ENCODE peak calls at places on chromosomes 13 and 19, in nine cellular contexts. One of them, this sample, is unnamed.
A peak's percentile ranks its signal among the peaks of the same experiment; 100 is the strongest.

GRCh38 chr13:45851171-45851889 is at the start of gene SIAH3:
- DNase-seq in activated B cell treated with CpG ODN at 0.5 μM for 24 hours: no peak
- DNase-seq in heart right ventricle: no peak
- DNase-seq in stomach: no peak
- DNase-seq in neural progenitor cell: peak; percentile 34
- DNase-seq in adrenal gland: peak; percentile 54
- DNase-seq in neural crest cell: no peak
- DNase-seq in GM23338: peak; percentile 68
- DNase-seq in mucosa of descending colon: no peak
- DNase-seq in this sample: no peak

GRCh38 chr19:10769533-10770491 is 51.9 kb downstream of the DNM2 start:
- DNase-seq in activated B cell treated with CpG ODN at 0.5 μM for 24 hours: no peak
- DNase-seq in heart right ventricle: peak; percentile 66
- DNase-seq in stomach: peak; percentile 36
- DNase-seq in neural progenitor cell: peak; percentile 50
- DNase-seq in adrenal gland: peak; percentile 93
- DNase-seq in neural crest cell: no peak
- DNase-seq in GM23338: peak; percentile 39
- DNase-seq in mucosa of descending colon: no peak
- DNase-seq in this sample: no peak

GRCh38 chr19:58305932-58306323 is 751 bp downstream of the ERVK3-1 start:
- DNase-seq in activated B cell treated with CpG ODN at 0.5 μM for 24 hours: no peak
- DNase-seq in heart right ventricle: no peak
- DNase-seq in stomach: no peak
- DNase-seq in neural progenitor cell: no peak
- DNase-seq in adrenal gland: no peak
- DNase-seq in neural crest cell: no peak
- DNase-seq in GM23338: no peak
- DNase-seq in mucosa of descending colon: peak; percentile 19
- DNase-seq in this sample: no peak

GRCh38 chr19:12983561-12984142 is 11.6 kb upstream of the NFIX start:
- DNase-seq in activated B cell treated with CpG ODN at 0.5 μM for 24 hours: peak; percentile 94
- DNase-seq in heart right ventricle: peak; percentile 85
- DNase-seq in stomach: peak; percentile 86
- DNase-seq in neural progenitor cell: peak; percentile 91
- DNase-seq in adrenal gland: peak; percentile 77
- DNase-seq in neural crest cell: peak; percentile 76
- DNase-seq in GM23338: peak; percentile 80
- DNase-seq in mucosa of descending colon: peak; percentile 90
- DNase-seq in this sample: no peak

GRCh38 chr13:59842507-59842906 is 321.2 kb downstream of the DIAPH3 start:
- DNase-seq in activated B cell treated with CpG ODN at 0.5 μM for 24 hours: no peak
- DNase-seq in heart right ventricle: no peak
- DNase-seq in stomach: no peak
- DNase-seq in neural progenitor cell: no peak
- DNase-seq in adrenal gland: no peak
- DNase-seq in neural crest cell: no peak
- DNase-seq in GM23338: no peak
- DNase-seq in mucosa of descending colon: no peak
- DNase-seq in this sample: no peak

GRCh38 chr13:64239372-64239771 is 2823.7 kb upstream of the PCDH20 start:
- DNase-seq in activated B cell treated with CpG ODN at 0.5 μM for 24 hours: no peak
- DNase-seq in heart right ventricle: no peak
- DNase-seq in stomach: no peak
- DNase-seq in neural progenitor cell: no peak
- DNase-seq in adrenal gland: no peak
- DNase-seq in neural crest cell: no peak
- DNase-seq in GM23338: peak; percentile 8
- DNase-seq in mucosa of descending colon: no peak
- DNase-seq in this sample: no peak

GRCh38 chr19:9906475-9907087 is 29.7 kb downstream of the OLFM2 start:
- DNase-seq in activated B cell treated with CpG ODN at 0.5 μM for 24 hours: no peak
- DNase-seq in heart right ventricle: no peak
- DNase-seq in stomach: no peak
- DNase-seq in neural progenitor cell: peak; percentile 10
- DNase-seq in adrenal gland: no peak
- DNase-seq in neural crest cell: no peak
- DNase-seq in GM23338: no peak
- DNase-seq in mucosa of descending colon: no peak
- DNase-seq in this sample: no peak

GRCh38 chr13:97266328-97266727 is 44.2 kb downstream of the MBNL2 start:
- DNase-seq in activated B cell treated with CpG ODN at 0.5 μM for 24 hours: no peak
- DNase-seq in heart right ventricle: no peak
- DNase-seq in stomach: no peak
- DNase-seq in neural progenitor cell: peak; percentile 30
- DNase-seq in adrenal gland: no peak
- DNase-seq in neural crest cell: no peak
- DNase-seq in GM23338: peak; percentile 47
- DNase-seq in mucosa of descending colon: no peak
- DNase-seq in this sample: no peak

GRCh38 chr19:41811036-41811435 is 14.6 kb downstream of the CEACAM3 start:
- DNase-seq in activated B cell treated with CpG ODN at 0.5 μM for 24 hours: no peak
- DNase-seq in heart right ventricle: no peak
- DNase-seq in stomach: no peak
- DNase-seq in neural progenitor cell: no peak
- DNase-seq in adrenal gland: no peak
- DNase-seq in neural crest cell: no peak
- DNase-seq in GM23338: no peak
- DNase-seq in mucosa of descending colon: no peak
- DNase-seq in this sample: no peak
- TF ChIP-seq CTCF in activated B cell treated with CpG ODN at 0.5 μM for 24 hours: no peak
- TF ChIP-seq CTCF in heart right ventricle: no peak
- TF ChIP-seq CTCF in stomach: no peak
- TF ChIP-seq CTCF in neural progenitor cell: no peak
- TF ChIP-seq CTCF in adrenal gland: no peak
- TF ChIP-seq CTCF in neural crest cell: no peak
- TF ChIP-seq CTCF in GM23338: no peak
- TF ChIP-seq CTCF in mucosa of descending colon: no peak
- TF ChIP-seq CTCF in this sample: no peak

DNA sequence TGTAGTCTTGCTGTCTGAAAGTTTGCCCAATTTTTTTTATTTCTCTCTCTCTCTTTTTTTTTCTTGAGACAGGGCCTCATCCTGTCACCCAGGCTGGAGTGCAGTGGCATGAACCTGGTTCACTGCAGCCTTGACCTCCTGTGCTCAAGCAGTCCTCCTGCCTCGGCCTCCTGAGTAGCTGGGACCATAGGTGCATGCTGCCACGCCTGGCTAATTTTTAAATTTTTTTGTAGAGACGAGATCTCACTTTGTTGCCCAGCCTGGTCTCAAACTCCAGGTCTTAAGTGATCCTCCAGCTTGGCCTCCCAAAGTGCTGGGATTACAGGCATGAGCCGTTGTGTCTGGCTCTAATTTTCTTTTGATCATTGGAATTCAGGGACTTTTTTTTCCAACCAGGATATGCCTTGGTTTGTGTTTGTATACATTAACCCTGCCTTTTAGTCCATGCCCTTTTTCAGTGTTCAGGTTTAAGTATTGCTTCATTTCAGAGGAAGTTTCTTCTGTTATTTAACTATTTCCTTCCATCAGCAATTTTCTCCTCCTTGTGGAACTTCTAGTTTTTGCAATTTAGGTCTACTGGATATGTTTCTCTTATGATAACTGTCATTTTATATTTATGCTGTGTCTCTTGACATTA is 201.4 kb downstream of the PCCA start:
- DNase-seq in activated B cell treated with CpG ODN at 0.5 μM for 24 hours: no peak
- DNase-seq in heart right ventricle: no peak
- DNase-seq in stomach: no peak
- DNase-seq in neural progenitor cell: no peak
- DNase-seq in adrenal gland: no peak
- DNase-seq in neural crest cell: no peak
- DNase-seq in GM23338: no peak
- DNase-seq in mucosa of descending colon: no peak
- DNase-seq in this sample: no peak
- TF ChIP-seq CTCF in activated B cell treated with CpG ODN at 0.5 μM for 24 hours: no peak
- TF ChIP-seq CTCF in heart right ventricle: no peak
- TF ChIP-seq CTCF in stomach: no peak
- TF ChIP-seq CTCF in neural progenitor cell: no peak
- TF ChIP-seq CTCF in adrenal gland: no peak
- TF ChIP-seq CTCF in neural crest cell: no peak
- TF ChIP-seq CTCF in GM23338: no peak
- TF ChIP-seq CTCF in mucosa of descending colon: no peak
- TF ChIP-seq CTCF in this sample: no peak

DNA sequence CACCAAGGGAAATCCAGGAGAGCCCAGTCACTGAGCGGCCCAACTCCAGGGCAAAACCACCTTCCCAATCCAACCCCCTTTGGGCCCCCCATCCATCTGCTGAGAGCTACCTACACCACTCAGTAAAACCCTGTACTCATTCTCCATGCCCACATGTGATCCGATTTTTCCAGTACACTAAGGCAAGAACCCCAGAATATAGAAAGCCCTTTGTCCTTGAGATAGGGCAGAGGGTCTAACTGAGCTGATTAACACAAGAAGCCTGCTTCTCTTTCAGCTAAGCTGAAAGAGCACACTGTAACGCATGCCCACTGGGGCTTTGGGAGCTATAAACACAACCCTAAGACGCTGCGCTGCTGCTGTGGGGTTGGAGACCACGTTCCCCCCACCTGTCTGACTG is 36.0 kb downstream of the PBX4 start:
- DNase-seq in activated B cell treated with CpG ODN at 0.5 μM for 24 hours: no peak
- DNase-seq in heart right ventricle: no peak
- DNase-seq in stomach: no peak
- DNase-seq in neural progenitor cell: no peak
- DNase-seq in adrenal gland: no peak
- DNase-seq in neural crest cell: no peak
- DNase-seq in GM23338: no peak
- DNase-seq in mucosa of descending colon: no peak
- DNase-seq in this sample: no peak
- TF ChIP-seq CTCF in activated B cell treated with CpG ODN at 0.5 μM for 24 hours: no peak
- TF ChIP-seq CTCF in heart right ventricle: no peak
- TF ChIP-seq CTCF in stomach: no peak
- TF ChIP-seq CTCF in neural progenitor cell: no peak
- TF ChIP-seq CTCF in adrenal gland: no peak
- TF ChIP-seq CTCF in neural crest cell: no peak
- TF ChIP-seq CTCF in GM23338: no peak
- TF ChIP-seq CTCF in mucosa of descending colon: no peak
- TF ChIP-seq CTCF in this sample: no peak

GRCh38 chr19:737591-738093 is 13.3 kb upstream of the MISP start:
- DNase-seq in activated B cell treated with CpG ODN at 0.5 μM for 24 hours: peak; percentile 43
- DNase-seq in heart right ventricle: peak; percentile 59
- DNase-seq in stomach: peak; percentile 52
- DNase-seq in neural progenitor cell: peak; percentile 63
- DNase-seq in adrenal gland: peak; percentile 43
- DNase-seq in neural crest cell: peak; percentile 65
- DNase-seq in GM23338: peak; percentile 87
- DNase-seq in mucosa of descending colon: peak; percentile 66
- DNase-seq in this sample: no peak
- TF ChIP-seq CTCF in activated B cell treated with CpG ODN at 0.5 μM for 24 hours: no peak
- TF ChIP-seq CTCF in heart right ventricle: peak; percentile 64
- TF ChIP-seq CTCF in stomach: peak; percentile 33
- TF ChIP-seq CTCF in neural progenitor cell: peak; percentile 53
- TF ChIP-seq CTCF in adrenal gland: peak; percentile 38
- TF ChIP-seq CTCF in neural crest cell: peak; percentile 61
- TF ChIP-seq CTCF in GM23338: peak; percentile 80
- TF ChIP-seq CTCF in mucosa of descending colon: peak; percentile 45
- TF ChIP-seq CTCF in this sample: peak; percentile 73

DNA sequence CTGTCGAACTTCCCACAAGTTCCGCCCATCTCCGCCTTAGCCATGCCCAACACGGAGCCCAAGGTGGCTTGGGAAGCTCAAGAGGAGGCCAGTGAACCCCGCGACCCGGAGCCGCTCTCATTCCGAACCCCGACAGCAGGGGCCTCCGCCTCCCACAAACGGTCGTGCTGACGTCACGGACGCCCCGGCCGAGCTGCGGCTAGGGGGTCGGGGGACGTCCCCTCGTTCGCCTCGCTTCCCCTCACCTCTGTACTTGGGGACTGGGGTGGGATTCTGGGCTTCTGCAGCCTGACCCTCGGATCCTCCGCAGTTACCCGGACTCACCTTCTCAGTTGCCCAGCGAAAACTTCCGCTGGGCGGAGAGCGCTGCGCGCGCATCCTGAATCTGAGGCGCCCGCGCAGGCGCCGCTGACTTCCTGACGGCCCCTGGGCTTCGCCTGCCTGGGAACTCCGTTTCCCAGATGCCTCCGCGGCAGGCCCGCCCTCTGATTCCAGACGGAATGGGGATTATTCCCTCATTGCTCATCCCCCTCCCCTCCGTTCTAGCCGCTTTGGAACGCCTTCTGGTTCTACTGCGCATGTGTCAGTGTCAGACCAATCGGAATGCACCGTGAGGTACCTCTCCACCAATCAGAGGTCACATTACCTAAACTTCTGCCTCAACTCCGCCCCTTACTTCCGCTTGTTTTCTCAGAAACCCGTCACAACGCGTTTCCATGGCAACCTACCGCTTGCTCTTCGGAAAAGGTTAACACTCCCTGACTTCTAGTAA is at the start of gene VRK3:
- DNase-seq in activated B cell treated with CpG ODN at 0.5 μM for 24 hours: peak; percentile 95
- DNase-seq in heart right ventricle: peak; percentile 99
- DNase-seq in stomach: peak; percentile 99
- DNase-seq in neural progenitor cell: peak; percentile 100
- DNase-seq in adrenal gland: peak; percentile 99
- DNase-seq in neural crest cell: peak; percentile 92
- DNase-seq in GM23338: peak; percentile 100
- DNase-seq in mucosa of descending colon: peak; percentile 98
- DNase-seq in this sample: peak; percentile 100
- TF ChIP-seq CTCF in activated B cell treated with CpG ODN at 0.5 μM for 24 hours: no peak
- TF ChIP-seq CTCF in heart right ventricle: peak; percentile 27
- TF ChIP-seq CTCF in stomach: no peak
- TF ChIP-seq CTCF in neural progenitor cell: peak; percentile 18
- TF ChIP-seq CTCF in adrenal gland: peak; percentile 16
- TF ChIP-seq CTCF in neural crest cell: no peak
- TF ChIP-seq CTCF in GM23338: no peak
- TF ChIP-seq CTCF in mucosa of descending colon: no peak
- TF ChIP-seq CTCF in this sample: no peak

This sample was measured in GM12864.